ENCODE peak calls at places on chromosomes 1 and 21, in eight cellular contexts. R is PC-9; E is cardiac muscle cell; A is body of pancreas; W is lower lobe of right lung; Q is endothelial cell; P is Calu3; L is CD8-positive, alpha-beta T cell. F is an unnamed sample.

GRCh38 chr1:43143441-43143888 is 28.6 kb downstream of the EBNA1BP2 start:
- DNase-seq in R (no peak), E (peak), A (no peak), W (no peak), Q (peak), P (peak), L (no peak), F (no peak)

GRCh38 chr1:33696962-33697361 is 166.9 kb upstream of the HMGB4 start:
- DNase-seq in R (no peak), E (no peak), A (no peak), W (no peak), Q (no peak), P (no peak), L (no peak), F (no peak)

GRCh38 chr1:9784508-9785133 is 39.1 kb downstream of the CLSTN1 start:
- DNase-seq in R (peak), E (peak), A (peak), W (no peak), Q (peak), P (peak), L (peak), F (peak)

GRCh38 chr1:110433803-110434202 is 17.1 kb upstream of the PROK1 start:
- DNase-seq in R (peak), E (peak), A (peak), W (peak), Q (peak), P (peak), L (no peak), F (no peak)

GRCh38 chr1:151593651-151594625 is 17.9 kb upstream of the SNX27 start:
- DNase-seq in R (peak), E (peak), A (peak), W (peak), Q (peak), P (peak), L (peak), F (peak)

GRCh38 chr1:37983546-37983945 is 6.3 kb downstream of the SF3A3 start:
- DNase-seq in R (no peak), E (no peak), A (no peak), W (no peak), Q (no peak), P (no peak), L (no peak), F (no peak)

GRCh38 chr1:19877821-19878636 is 4.2 kb upstream of the OTUD3 start:
- DNase-seq in R (no peak), E (no peak), A (no peak), W (no peak), Q (no peak), P (no peak), L (no peak), F (no peak)

GRCh38 chr1:181062800-181063428 is 25.6 kb upstream of the IER5 start:
- DNase-seq in R (no peak), E (peak), A (no peak), W (no peak), Q (no peak), P (no peak), L (peak), F (no peak)

GRCh38 chr1:178021955-178022354 is 52.1 kb upstream of the SEC16B start:
- DNase-seq in R (no peak), E (no peak), A (no peak), W (no peak), Q (no peak), P (no peak), L (no peak), F (no peak)

GRCh38 chr1:156372876-156373275 is 3.9 kb downstream of the RHBG start:
- DNase-seq in R (no peak), E (no peak), A (no peak), W (no peak), Q (no peak), P (no peak), L (no peak), F (no peak)

GRCh38 chr21:37297364-37297763 is 30.2 kb upstream of the VPS26C start:
- DNase-seq in R (no peak), E (no peak), A (no peak), W (no peak), Q (no peak), P (no peak), L (no peak), F (no peak)

GRCh38 chr1:61152066-61152465 is 69.7 kb downstream of the NFIA start:
- DNase-seq in R (no peak), E (no peak), A (no peak), W (no peak), Q (no peak), P (no peak), L (no peak), F (no peak)

GRCh38 chr1:61156576-61157239 is 74.3 kb downstream of the NFIA start:
- DNase-seq in R (no peak), E (no peak), A (no peak), W (no peak), Q (no peak), P (no peak), L (no peak), F (no peak)

GRCh38 chr1:61149010-61149860 is 66.9 kb downstream of the NFIA start:
- DNase-seq in R (no peak), E (no peak), A (no peak), W (no peak), Q (no peak), P (no peak), L (no peak), F (no peak)

GRCh38 chr1:61157420-61157987 is 75.1 kb downstream of the NFIA start:
- DNase-seq in R (no peak), E (peak), A (no peak), W (no peak), Q (no peak), P (no peak), L (no peak), F (no peak)

GRCh38 chr1:61152706-61153105 is 70.3 kb downstream of the NFIA start:
- DNase-seq in R (no peak), E (no peak), A (peak), W (no peak), Q (no peak), P (peak), L (no peak), F (no peak)
- TF ChIP-seq CTCF in R (no peak), E (no peak), A (no peak), W (no peak), Q (no peak), P (no peak), L (no peak), F (no peak)

GRCh38 chr1:215526846-215527151 is 40.3 kb upstream of the KCTD3 start:
- DNase-seq in R (no peak), E (no peak), A (no peak), W (no peak), Q (no peak), P (no peak), L (no peak), F (no peak)
- TF ChIP-seq CTCF in R (peak), E (no peak), A (no peak), W (no peak), Q (peak), P (no peak), L (no peak), F (peak)

DNA sequence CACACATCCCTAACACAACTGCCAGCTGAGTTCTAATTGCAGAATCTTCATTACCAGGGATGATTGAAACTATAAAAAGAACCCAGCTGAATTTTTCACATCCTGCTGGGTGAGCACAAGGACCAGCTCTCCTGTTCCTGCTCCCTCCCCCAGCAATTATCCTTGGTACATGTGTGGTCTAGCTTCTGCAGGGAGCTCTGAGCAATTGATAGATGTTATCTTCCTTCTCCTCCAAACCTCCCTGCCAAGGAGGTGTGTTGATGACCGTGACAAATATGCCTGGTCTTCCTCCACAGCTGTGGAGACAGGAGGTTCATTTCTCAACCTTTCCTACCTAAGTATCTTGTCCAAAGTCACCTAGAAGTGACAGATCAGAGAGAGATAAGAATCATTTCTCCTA is 65.3 kb upstream of the MAN1A2 start:
- DNase-seq in R (no peak), E (no peak), A (no peak), W (no peak), Q (no peak), P (no peak), L (no peak), F (no peak)
- TF ChIP-seq CTCF in R (no peak), E (no peak), A (no peak), W (no peak), Q (no peak), P (no peak), L (no peak), F (no peak)

GRCh38 chr1:48898894-48899293 is 122.2 kb upstream of the BEND5 start:
- DNase-seq in R (no peak), E (no peak), A (no peak), W (no peak), Q (no peak), P (no peak), L (no peak), F (no peak)

GRCh38 chr1:48908606-48909005 is 131.9 kb upstream of the BEND5 start:
- DNase-seq in R (no peak), E (no peak), A (no peak), W (no peak), Q (no peak), P (no peak), L (no peak), F (no peak)

GRCh38 chr1:48906729-48907128 is 130.0 kb upstream of the BEND5 start:
- DNase-seq in R (no peak), E (no peak), A (no peak), W (no peak), Q (no peak), P (no peak), L (no peak), F (no peak)

GRCh38 chr1:48903291-48903690 is 126.6 kb upstream of the BEND5 start:
- DNase-seq in R (no peak), E (no peak), A (no peak), W (no peak), Q (no peak), P (no peak), L (no peak), F (no peak)
- TF ChIP-seq CTCF in R (no peak), E (no peak), A (no peak), W (no peak), Q (no peak), P (no peak), L (no peak), F (no peak)

GRCh38 chr1:111802984-111803383 is 47.3 kb downstream of the DDX20 start:
- DNase-seq in R (no peak), E (no peak), A (no peak), W (no peak), Q (no peak), P (no peak), L (no peak), F (no peak)

GRCh38 chr1:111803951-111804350 is 48.2 kb downstream of the DDX20 start:
- DNase-seq in R (no peak), E (no peak), A (no peak), W (no peak), Q (no peak), P (no peak), L (no peak), F (no peak)

GRCh38 chr1:111802110-111802509 is 46.4 kb downstream of the DDX20 start:
- DNase-seq in R (no peak), E (no peak), A (no peak), W (no peak), Q (no peak), P (no peak), L (no peak), F (no peak)

GRCh38 chr1:111798580-111798979 is 42.9 kb downstream of the DDX20 start:
- DNase-seq in R (no peak), E (no peak), A (no peak), W (no peak), Q (no peak), P (no peak), L (no peak), F (no peak)

DNA sequence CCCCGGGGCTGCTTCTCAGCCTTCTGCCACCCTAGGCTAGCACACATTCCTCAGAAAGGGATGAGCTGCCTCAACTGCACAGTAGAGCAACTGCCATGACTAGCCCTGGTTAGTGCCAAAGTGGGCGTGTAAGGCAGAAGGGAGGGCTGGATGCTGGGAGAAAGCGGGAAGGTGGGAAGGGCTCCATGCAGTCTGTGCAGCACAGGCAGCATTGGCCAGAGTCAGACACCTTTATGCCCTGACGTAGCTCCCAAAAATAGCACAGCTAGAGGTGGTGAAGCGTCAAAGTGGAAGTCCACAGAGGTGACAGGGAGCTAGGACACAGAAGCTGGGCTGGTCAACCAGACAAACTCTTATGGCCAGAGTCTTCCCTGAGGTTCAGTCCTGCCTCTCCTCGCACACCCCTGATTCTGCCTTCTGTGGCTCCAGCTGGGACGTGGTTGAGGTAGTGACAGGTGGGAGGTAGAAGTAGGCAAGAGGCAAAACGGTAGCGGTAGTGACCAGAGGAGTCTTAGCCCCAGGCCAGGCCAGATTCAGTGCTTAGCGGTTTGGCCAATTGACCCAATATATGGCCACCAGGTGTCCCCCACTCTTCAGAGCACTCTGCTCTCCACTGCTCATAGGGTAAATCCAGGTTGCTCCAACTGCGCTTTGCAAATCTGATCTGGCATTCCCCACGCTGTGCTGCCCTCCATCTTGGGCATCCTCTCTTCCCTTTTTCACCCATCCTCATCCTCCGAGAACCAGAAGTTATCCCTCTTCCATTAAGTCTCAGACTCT is 45.6 kb downstream of the DDX20 start:
- DNase-seq in R (no peak), E (no peak), A (no peak), W (no peak), Q (peak), P (peak), L (no peak), F (no peak)
- TF ChIP-seq CTCF in R (no peak), E (no peak), A (no peak), W (no peak), Q (no peak), P (no peak), L (no peak), F (no peak)

DNA sequence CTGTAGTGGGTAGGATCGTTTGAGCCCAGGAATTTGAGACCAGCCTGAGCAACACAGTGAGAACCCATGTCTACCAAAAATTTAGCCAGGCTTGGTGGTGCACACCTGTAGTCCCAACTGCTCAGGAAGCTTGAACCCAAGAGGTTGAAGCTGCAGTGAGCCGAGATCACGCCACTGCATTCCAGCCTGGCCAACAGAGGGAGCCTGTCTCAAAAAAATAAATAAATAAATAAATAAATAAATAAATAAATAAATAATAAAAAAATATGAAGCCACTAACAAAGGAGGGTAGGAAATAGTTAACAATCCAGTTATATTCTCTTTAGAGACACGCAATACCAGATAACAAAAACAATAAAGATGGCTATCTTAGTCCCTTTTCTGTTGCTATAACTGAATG is 11.9 kb upstream of the CBR3 start:
- DNase-seq in R (no peak), E (peak), A (no peak), W (no peak), Q (no peak), P (no peak), L (no peak), F (no peak)
- TF ChIP-seq CTCF in R (peak), E (peak), A (no peak), W (peak), Q (no peak), P (no peak), L (no peak), F (peak)

GRCh38 chr1:162080472-162081015 is 11.1 kb downstream of the NOS1AP start:
- DNase-seq in R (no peak), E (no peak), A (no peak), W (no peak), Q (no peak), P (no peak), L (no peak), F (no peak)

GRCh38 chr1:162075862-162076261 is 6.4 kb downstream of the NOS1AP start:
- DNase-seq in R (no peak), E (no peak), A (no peak), W (no peak), Q (no peak), P (no peak), L (no peak), F (no peak)

GRCh38 chr1:162077900-162078299 is 8.4 kb downstream of the NOS1AP start:
- DNase-seq in R (no peak), E (no peak), A (no peak), W (no peak), Q (no peak), P (no peak), L (no peak), F (no peak)

GRCh38 chr1:162081316-162081715 is 11.8 kb downstream of the NOS1AP start:
- DNase-seq in R (peak), E (peak), A (no peak), W (no peak), Q (no peak), P (no peak), L (no peak), F (no peak)

GRCh38 chr1:162079023-162079422 is 9.5 kb downstream of the NOS1AP start:
- DNase-seq in R (no peak), E (no peak), A (no peak), W (no peak), Q (no peak), P (no peak), L (no peak), F (no peak)
- TF ChIP-seq CTCF in R (no peak), E (no peak), A (no peak), W (no peak), Q (no peak), P (no peak), L (no peak), F (no peak)

DNA sequence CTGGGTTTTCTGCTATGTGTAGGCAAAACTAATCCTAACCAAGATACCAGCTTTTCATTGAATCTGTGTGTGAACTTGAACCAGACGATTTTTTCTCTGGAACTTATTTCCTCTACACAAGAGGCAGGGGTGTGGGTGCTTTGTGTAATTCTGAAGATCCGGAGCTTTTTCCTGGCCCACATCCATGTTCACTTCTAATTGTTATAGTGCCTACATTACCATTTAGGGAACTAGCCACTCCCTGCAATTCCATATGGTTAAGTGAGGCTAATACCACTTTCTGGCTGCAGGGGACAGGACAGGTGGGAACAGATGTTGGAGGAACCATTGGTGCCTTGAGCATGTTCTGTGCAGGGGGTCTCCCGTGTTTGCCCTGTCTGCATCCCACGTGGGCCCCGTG is 83.4 kb upstream of the FMN2 start:
- DNase-seq in R (no peak), E (no peak), A (no peak), W (no peak), Q (no peak), P (no peak), L (no peak), F (no peak)
- TF ChIP-seq CTCF in R (no peak), E (no peak), A (no peak), W (no peak), Q (no peak), P (no peak), L (no peak), F (no peak)

GRCh38 chr1:194624833-194625232 is 1438.4 kb upstream of the B3GALT2 start:
- DNase-seq in R (no peak), E (no peak), A (no peak), W (no peak), Q (no peak), P (no peak), L (no peak), F (no peak)

GRCh38 chr1:194629011-194629410 is 1442.6 kb upstream of the B3GALT2 start:
- DNase-seq in R (no peak), E (no peak), A (no peak), W (no peak), Q (no peak), P (no peak), L (no peak), F (no peak)
- TF ChIP-seq CTCF in R (no peak), E (no peak), A (no peak), W (no peak), Q (no peak), P (no peak), L (no peak), F (no peak)

DNA sequence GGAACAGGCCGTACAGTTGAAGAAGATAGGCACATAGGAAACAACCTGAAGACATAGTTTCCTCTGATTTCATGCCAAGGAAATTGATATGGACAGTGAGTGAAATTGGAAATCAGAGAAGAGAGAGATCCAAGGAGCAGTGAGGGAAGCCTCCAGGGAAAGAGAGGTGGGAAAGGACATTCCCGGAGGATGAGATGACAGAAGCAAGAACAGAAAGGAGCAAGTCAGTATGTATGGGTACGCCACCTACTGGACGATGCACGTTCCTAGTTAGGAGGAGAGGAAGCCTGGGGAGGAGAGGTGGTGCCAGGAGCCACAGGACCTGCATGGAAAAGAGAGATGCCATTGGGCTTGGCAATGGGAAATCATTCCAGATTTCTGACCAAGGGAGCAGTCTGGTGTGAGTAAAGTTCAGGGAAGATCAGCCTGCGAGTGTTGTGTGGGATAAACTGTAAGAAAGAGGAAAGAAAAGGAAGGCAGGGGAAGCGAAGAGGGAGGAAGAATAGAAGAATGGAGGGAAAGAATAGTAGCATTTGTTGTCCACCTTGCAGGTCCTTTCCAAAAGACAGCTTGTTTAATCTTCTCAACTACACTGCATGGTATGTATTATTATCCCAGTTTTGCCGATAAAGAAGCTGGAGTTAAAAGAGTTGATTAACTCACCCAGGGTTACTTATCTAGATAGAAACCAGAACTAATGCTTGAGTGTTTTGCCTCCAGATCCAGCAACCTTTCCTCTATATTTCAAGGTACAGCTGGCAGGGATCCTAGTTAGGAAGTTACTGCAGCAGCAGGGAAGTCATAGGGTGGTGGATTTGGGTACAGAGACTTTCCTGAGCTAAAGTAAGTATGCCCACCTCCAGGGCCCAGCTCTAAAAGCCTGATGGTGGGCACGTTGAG is 27.4 kb downstream of the C1orf116 start:
- DNase-seq in R (peak), E (peak), A (peak), W (peak), Q (peak), P (peak), L (peak), F (no peak)
- TF ChIP-seq CTCF in R (peak), E (peak), A (peak), W (peak), Q (peak), P (peak), L (peak), F (peak)

F was measured in mesothelial cell of epicardium.